ENCODE peak calls at places on chromosomes 11 and 22, in six cellular contexts. One of them, this sample, is unnamed.

GRCh38 chr11:40328890-40329617 is 1130.4 kb downstream of the LRRC4C start:
- DNase-seq in IMR-90: peak
- DNase-seq in H9: no peak
- DNase-seq in neuronal stem cell: no peak
- DNase-seq in H1: no peak
- DNase-seq in mesenchymal stem cell: peak
- DNase-seq in this sample: peak

GRCh38 chr11:8090756-8091155 is 9.7 kb downstream of the TUB start:
- DNase-seq in IMR-90: no peak
- DNase-seq in H9: peak
- DNase-seq in neuronal stem cell: peak
- DNase-seq in H1: peak
- DNase-seq in mesenchymal stem cell: peak
- DNase-seq in this sample: peak

GRCh38 chr11:20010861-20011225 is 149.4 kb downstream of the DBX1 start:
- DNase-seq in IMR-90: no peak
- DNase-seq in H9: no peak
- DNase-seq in neuronal stem cell: no peak
- DNase-seq in H1: no peak
- DNase-seq in mesenchymal stem cell: no peak
- DNase-seq in this sample: peak

GRCh38 chr22:48047722-48048500 is 1285.5 kb downstream of the TBC1D22A start:
- DNase-seq in IMR-90: no peak
- DNase-seq in H9: no peak
- DNase-seq in neuronal stem cell: no peak
- DNase-seq in H1: peak
- DNase-seq in mesenchymal stem cell: no peak
- DNase-seq in this sample: no peak

GRCh38 chr11:44638032-44638431 is 72.6 kb downstream of the CD82 start:
- DNase-seq in IMR-90: no peak
- DNase-seq in H9: no peak
- DNase-seq in neuronal stem cell: no peak
- DNase-seq in H1: no peak
- DNase-seq in mesenchymal stem cell: no peak
- DNase-seq in this sample: no peak

GRCh38 chr11:86218125-86219081 is 26.1 kb upstream of the EED start:
- DNase-seq in IMR-90: peak
- DNase-seq in H9: peak
- DNase-seq in neuronal stem cell: peak
- DNase-seq in H1: peak
- DNase-seq in mesenchymal stem cell: peak
- DNase-seq in this sample: peak

GRCh38 chr22:20552450-20552894 is 45.1 kb downstream of the MED15 start:
- DNase-seq in IMR-90: peak
- DNase-seq in H9: no peak
- DNase-seq in neuronal stem cell: no peak
- DNase-seq in H1: no peak
- DNase-seq in mesenchymal stem cell: peak
- DNase-seq in this sample: no peak

GRCh38 chr11:74818283-74818946 is 69.8 kb downstream of the RNF169 start:
- DNase-seq in IMR-90: no peak
- DNase-seq in H9: no peak
- DNase-seq in neuronal stem cell: no peak
- DNase-seq in H1: no peak
- DNase-seq in mesenchymal stem cell: peak
- DNase-seq in this sample: peak

GRCh38 chr11:63635762-63636465 is 21.7 kb upstream of the PLAAT3 start:
- DNase-seq in IMR-90: peak
- DNase-seq in H9: peak
- DNase-seq in neuronal stem cell: peak
- DNase-seq in H1: peak
- DNase-seq in mesenchymal stem cell: peak
- DNase-seq in this sample: peak

GRCh38 chr11:118054712-118055640 is 21.9 kb upstream of the TMPRSS4 start:
- DNase-seq in IMR-90: no peak
- DNase-seq in H9: no peak
- DNase-seq in neuronal stem cell: no peak
- DNase-seq in H1: no peak
- DNase-seq in mesenchymal stem cell: no peak
- DNase-seq in this sample: no peak

GRCh38 chr11:36409152-36409713 is 100.8 kb downstream of the TRAF6 start:
- DNase-seq in IMR-90: peak
- DNase-seq in H9: no peak
- DNase-seq in neuronal stem cell: no peak
- DNase-seq in H1: no peak
- DNase-seq in mesenchymal stem cell: peak
- DNase-seq in this sample: no peak

GRCh38 chr11:82767123-82767522 is 33.5 kb upstream of the FAM181B start:
- DNase-seq in IMR-90: no peak
- DNase-seq in H9: no peak
- DNase-seq in neuronal stem cell: no peak
- DNase-seq in H1: no peak
- DNase-seq in mesenchymal stem cell: no peak
- DNase-seq in this sample: no peak

GRCh38 chr11:36452231-36452630 is 57.8 kb downstream of the TRAF6 start:
- DNase-seq in IMR-90: peak
- DNase-seq in H9: no peak
- DNase-seq in neuronal stem cell: no peak
- DNase-seq in H1: no peak
- DNase-seq in mesenchymal stem cell: peak
- DNase-seq in this sample: no peak

GRCh38 chr11:127308291-127308690 is 307.7 kb upstream of the KIRREL3 start:
- DNase-seq in IMR-90: no peak
- DNase-seq in H9: no peak
- DNase-seq in neuronal stem cell: no peak
- DNase-seq in H1: no peak
- DNase-seq in mesenchymal stem cell: no peak
- DNase-seq in this sample: no peak

GRCh38 chr22:48417143-48418070 is 1410.3 kb downstream of the BRD1 start:
- DNase-seq in IMR-90: no peak
- DNase-seq in H9: no peak
- DNase-seq in neuronal stem cell: no peak
- DNase-seq in H1: no peak
- DNase-seq in mesenchymal stem cell: no peak
- DNase-seq in this sample: no peak

GRCh38 chr11:72720806-72721205 is 31.4 kb downstream of the ARAP1 start:
- DNase-seq in IMR-90: no peak
- DNase-seq in H9: no peak
- DNase-seq in neuronal stem cell: no peak
- DNase-seq in H1: no peak
- DNase-seq in mesenchymal stem cell: no peak
- DNase-seq in this sample: no peak

GRCh38 chr11:37223962-37224361 is 625.9 kb upstream of the RAG2 start:
- DNase-seq in IMR-90: no peak
- DNase-seq in H9: no peak
- DNase-seq in neuronal stem cell: no peak
- DNase-seq in H1: no peak
- DNase-seq in mesenchymal stem cell: no peak
- DNase-seq in this sample: no peak

GRCh38 chr11:16924826-16925494 is 89.3 kb downstream of the PLEKHA7 start:
- DNase-seq in IMR-90: no peak
- DNase-seq in H9: peak
- DNase-seq in neuronal stem cell: peak
- DNase-seq in H1: peak
- DNase-seq in mesenchymal stem cell: no peak
- DNase-seq in this sample: peak

GRCh38 chr11:46342237-46342636 is 5.0 kb upstream of the DGKZ start:
- DNase-seq in IMR-90: no peak
- DNase-seq in H9: peak
- DNase-seq in neuronal stem cell: no peak
- DNase-seq in H1: no peak
- DNase-seq in mesenchymal stem cell: peak
- DNase-seq in this sample: peak

GRCh38 chr11:127412234-127412633 is 411.7 kb upstream of the KIRREL3 start:
- DNase-seq in IMR-90: no peak
- DNase-seq in H9: no peak
- DNase-seq in neuronal stem cell: no peak
- DNase-seq in H1: no peak
- DNase-seq in mesenchymal stem cell: no peak
- DNase-seq in this sample: no peak

GRCh38 chr11:762421-763072 is 14.7 kb downstream of the GATD1 start:
- DNase-seq in IMR-90: peak
- DNase-seq in H9: peak
- DNase-seq in neuronal stem cell: no peak
- DNase-seq in H1: no peak
- DNase-seq in mesenchymal stem cell: peak
- DNase-seq in this sample: peak

GRCh38 chr11:117366183-117366582 is 38.5 kb downstream of the CEP164 start:
- DNase-seq in IMR-90: no peak
- DNase-seq in H9: no peak
- DNase-seq in neuronal stem cell: no peak
- DNase-seq in H1: no peak
- DNase-seq in mesenchymal stem cell: no peak
- DNase-seq in this sample: peak

GRCh38 chr11:1230121-1230455 is 7.2 kb downstream of the MUC5B start:
- DNase-seq in IMR-90: no peak
- DNase-seq in H9: peak
- DNase-seq in neuronal stem cell: no peak
- DNase-seq in H1: peak
- DNase-seq in mesenchymal stem cell: no peak
- DNase-seq in this sample: no peak

GRCh38 chr22:37199839-37200161 is 11.8 kb upstream of the C1QTNF6 start:
- DNase-seq in IMR-90: no peak
- DNase-seq in H9: no peak
- DNase-seq in neuronal stem cell: no peak
- DNase-seq in H1: no peak
- DNase-seq in mesenchymal stem cell: no peak
- DNase-seq in this sample: no peak

GRCh38 chr22:48070760-48071159 is 1308.3 kb downstream of the TBC1D22A start:
- DNase-seq in IMR-90: no peak
- DNase-seq in H9: peak
- DNase-seq in neuronal stem cell: no peak
- DNase-seq in H1: no peak
- DNase-seq in mesenchymal stem cell: no peak
- DNase-seq in this sample: peak

GRCh38 chr11:134349109-134349801 is 17.5 kb downstream of the GLB1L2 start:
- DNase-seq in IMR-90: no peak
- DNase-seq in H9: peak
- DNase-seq in neuronal stem cell: no peak
- DNase-seq in H1: no peak
- DNase-seq in mesenchymal stem cell: no peak
- DNase-seq in this sample: peak
- H2BK15ac ChIP-seq in IMR-90: no peak
- H2BK15ac ChIP-seq in H9: no peak
- H2BK15ac ChIP-seq in neuronal stem cell: no peak
- H2BK15ac ChIP-seq in H1: no peak
- H2BK15ac ChIP-seq in mesenchymal stem cell: no peak
- H2BK15ac ChIP-seq in this sample: no peak

GRCh38 chr11:26830757-26831156 is 108.9 kb upstream of the SLC5A12 start:
- DNase-seq in IMR-90: no peak
- DNase-seq in H9: no peak
- DNase-seq in neuronal stem cell: no peak
- DNase-seq in H1: no peak
- DNase-seq in mesenchymal stem cell: no peak
- DNase-seq in this sample: no peak
- H3K27ac ChIP-seq in IMR-90: no peak
- H3K27ac ChIP-seq in H9: no peak
- H3K27ac ChIP-seq in neuronal stem cell: no peak
- H3K27ac ChIP-seq in H1: no peak
- H3K27ac ChIP-seq in mesenchymal stem cell: no peak
- H3K27ac ChIP-seq in this sample: no peak

GRCh38 chr11:60447070-60447469 is 8.6 kb upstream of the MS4A1 start:
- DNase-seq in IMR-90: no peak
- DNase-seq in H9: no peak
- DNase-seq in neuronal stem cell: no peak
- DNase-seq in H1: no peak
- DNase-seq in mesenchymal stem cell: no peak
- DNase-seq in this sample: no peak
- H2BK15ac ChIP-seq in IMR-90: no peak
- H2BK15ac ChIP-seq in H9: no peak
- H2BK15ac ChIP-seq in neuronal stem cell: no peak
- H2BK15ac ChIP-seq in H1: no peak
- H2BK15ac ChIP-seq in mesenchymal stem cell: no peak
- H2BK15ac ChIP-seq in this sample: no peak

DNA sequence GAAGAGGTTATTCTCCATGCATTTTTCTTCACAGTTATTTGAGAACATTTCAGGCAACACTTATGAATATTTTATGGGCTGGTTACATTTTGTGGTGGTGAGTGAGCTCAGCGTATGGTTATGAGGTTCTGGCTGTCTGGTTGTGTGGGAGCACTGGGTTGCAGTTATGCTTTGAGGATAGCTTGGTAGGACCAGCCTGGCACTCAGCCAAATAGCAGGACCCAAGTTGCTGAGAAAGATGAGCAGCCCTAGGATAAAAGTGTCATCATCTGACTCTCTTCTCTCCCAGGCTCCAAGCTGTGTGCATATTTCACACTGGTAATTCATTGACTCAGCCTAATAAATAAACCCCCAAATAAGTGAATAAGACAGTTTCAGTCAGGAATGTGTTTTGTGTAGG is 8.1 kb upstream of the SRSF8 start:
- DNase-seq in IMR-90: no peak
- DNase-seq in H9: no peak
- DNase-seq in neuronal stem cell: no peak
- DNase-seq in H1: no peak
- DNase-seq in mesenchymal stem cell: no peak
- DNase-seq in this sample: no peak
- H3K27ac ChIP-seq in IMR-90: no peak
- H3K27ac ChIP-seq in H9: no peak
- H3K27ac ChIP-seq in neuronal stem cell: no peak
- H3K27ac ChIP-seq in H1: no peak
- H3K27ac ChIP-seq in mesenchymal stem cell: peak
- H3K27ac ChIP-seq in this sample: no peak

GRCh38 chr11:111358038-111359001 is 20.8 kb downstream of the POU2AF1 start:
- DNase-seq in IMR-90: no peak
- DNase-seq in H9: no peak
- DNase-seq in neuronal stem cell: no peak
- DNase-seq in H1: no peak
- DNase-seq in mesenchymal stem cell: no peak
- DNase-seq in this sample: no peak
- H2BK15ac ChIP-seq in IMR-90: no peak
- H2BK15ac ChIP-seq in H9: no peak
- H2BK15ac ChIP-seq in neuronal stem cell: no peak
- H2BK15ac ChIP-seq in H1: no peak
- H2BK15ac ChIP-seq in mesenchymal stem cell: no peak
- H2BK15ac ChIP-seq in this sample: no peak

DNA sequence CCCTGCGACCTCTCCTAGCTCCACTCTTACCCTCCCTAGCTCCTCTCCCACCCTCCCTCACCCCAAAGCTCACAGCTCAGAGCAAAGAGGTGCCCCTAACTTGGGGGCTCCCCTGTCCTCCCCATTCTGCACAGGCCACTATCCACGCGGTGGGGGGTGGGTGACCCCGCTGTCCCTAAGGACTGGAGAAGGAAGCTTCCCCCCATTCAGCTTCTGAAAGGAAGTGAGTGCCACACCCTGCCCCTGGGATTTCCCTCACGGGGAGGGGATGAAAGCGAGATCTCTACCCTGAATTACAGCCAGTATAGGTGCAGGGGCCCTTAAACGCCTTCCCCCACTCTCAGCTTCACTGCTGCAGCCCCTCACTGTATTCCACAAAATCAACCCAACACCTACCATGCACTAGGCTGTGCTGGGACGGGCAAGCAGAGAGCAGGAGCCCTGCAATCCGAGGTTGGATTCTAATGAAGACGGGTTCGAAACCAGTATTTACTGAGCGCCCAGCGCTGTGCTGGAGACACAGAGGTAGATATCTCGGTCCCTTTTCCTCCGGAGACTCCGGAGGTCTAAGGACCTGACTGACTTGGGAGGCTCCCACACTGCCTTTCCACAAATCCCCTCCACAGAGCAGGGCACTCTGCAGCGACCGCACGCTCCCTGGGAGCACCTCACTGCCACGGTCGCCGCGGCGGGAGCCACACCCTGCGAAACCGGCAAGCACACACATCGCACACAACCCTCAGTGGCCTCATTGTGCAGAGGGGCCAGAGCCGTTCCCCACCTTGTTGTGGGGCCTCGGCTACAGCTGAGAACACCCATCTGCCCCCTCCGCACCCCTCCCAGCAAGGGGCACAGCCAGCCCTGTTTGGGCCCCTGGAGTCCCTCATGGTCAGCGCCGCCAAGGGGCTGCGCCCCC is 1.8 kb downstream of the AHNAK start:
- DNase-seq in IMR-90: no peak
- DNase-seq in H9: no peak
- DNase-seq in neuronal stem cell: no peak
- DNase-seq in H1: no peak
- DNase-seq in mesenchymal stem cell: peak
- DNase-seq in this sample: no peak
- H3K27ac ChIP-seq in IMR-90: peak
- H3K27ac ChIP-seq in H9: no peak
- H3K27ac ChIP-seq in neuronal stem cell: no peak
- H3K27ac ChIP-seq in H1: no peak
- H3K27ac ChIP-seq in mesenchymal stem cell: peak
- H3K27ac ChIP-seq in this sample: peak

This sample was measured in mesendoderm.